ENCODE peak calls at places on chromosomes 3 and 15, in four cellular contexts. One of them, this sample, is unnamed.

GRCh38 chr3:45841701-45842491 is at the start of gene LZTFL1:
- DNase-seq in SK-N-SH: peak
- DNase-seq in H1: peak
- DNase-seq in HepG2: peak
- DNase-seq in this sample: peak

GRCh38 chr3:42013652-42014442 is 51.9 kb upstream of the ULK4 start:
- DNase-seq in HepG2: no peak
- DNase-seq in H1: no peak
- DNase-seq in SK-N-SH: peak
- DNase-seq in this sample: no peak

GRCh38 chr3:43162573-43163084 is 56.8 kb upstream of the POMGNT2 start:
- DNase-seq in HepG2: no peak
- DNase-seq in SK-N-SH: no peak
- DNase-seq in H1: no peak
- DNase-seq in this sample: no peak

GRCh38 chr3:8518138-8518537 is 16.5 kb downstream of the LMCD1 start:
- DNase-seq in H1: no peak
- DNase-seq in HepG2: no peak
- DNase-seq in SK-N-SH: no peak
- DNase-seq in this sample: no peak

GRCh38 chr3:105516972-105517371 is 150.3 kb downstream of the ALCAM start:
- DNase-seq in HepG2: no peak
- DNase-seq in H1: no peak
- DNase-seq in SK-N-SH: no peak
- DNase-seq in this sample: no peak

GRCh38 chr15:73914145-73914544 is 12.1 kb upstream of the LOXL1 start:
- DNase-seq in HepG2: no peak
- DNase-seq in H1: no peak
- DNase-seq in SK-N-SH: no peak
- DNase-seq in this sample: no peak

GRCh38 chr3:136351905-136352304 is 101.8 kb downstream of the PCCB start:
- DNase-seq in SK-N-SH: no peak
- DNase-seq in HepG2: no peak
- DNase-seq in H1: no peak
- DNase-seq in this sample: no peak

GRCh38 chr3:169227911-169228310 is 435.6 kb downstream of the MECOM start:
- DNase-seq in H1: no peak
- DNase-seq in HepG2: no peak
- DNase-seq in SK-N-SH: no peak
- DNase-seq in this sample: peak

GRCh38 chr15:29570121-29570930 is 251.9 kb downstream of the TJP1 start:
- DNase-seq in H1: no peak
- DNase-seq in SK-N-SH: peak
- DNase-seq in HepG2: no peak
- DNase-seq in this sample: no peak

GRCh38 chr3:195015021-195015420 is 255.9 kb downstream of the XXYLT1 start:
- DNase-seq in H1: no peak
- DNase-seq in HepG2: no peak
- DNase-seq in SK-N-SH: no peak
- DNase-seq in this sample: no peak

GRCh38 chr3:111915905-111916304 is 56.8 kb downstream of the PHLDB2 start:
- DNase-seq in SK-N-SH: no peak
- DNase-seq in H1: no peak
- DNase-seq in HepG2: no peak
- DNase-seq in this sample: no peak

GRCh38 chr3:42476225-42477160 is 25.9 kb upstream of the VIPR1 start:
- DNase-seq in SK-N-SH: peak
- DNase-seq in H1: no peak
- DNase-seq in HepG2: no peak
- DNase-seq in this sample: no peak

GRCh38 chr3:127613406-127613805 is 15.2 kb downstream of the MCM2 start:
- DNase-seq in SK-N-SH: no peak
- DNase-seq in H1: no peak
- DNase-seq in HepG2: no peak
- DNase-seq in this sample: no peak

GRCh38 chr15:71705151-71705550 is 105.2 kb upstream of the NR2E3 start:
- DNase-seq in SK-N-SH: no peak
- DNase-seq in HepG2: no peak
- DNase-seq in H1: peak
- DNase-seq in this sample: no peak

GRCh38 chr3:32757618-32758374 is 60.0 kb upstream of the TRIM71 start:
- DNase-seq in H1: no peak
- DNase-seq in SK-N-SH: no peak
- DNase-seq in HepG2: peak
- DNase-seq in this sample: no peak

GRCh38 chr3:16724487-16724886 is 119.3 kb upstream of the DAZL start:
- DNase-seq in H1: no peak
- DNase-seq in HepG2: no peak
- DNase-seq in SK-N-SH: no peak
- DNase-seq in this sample: no peak

GRCh38 chr3:80244390-80244789 is 476.6 kb upstream of the ROBO1 start:
- DNase-seq in H1: no peak
- DNase-seq in SK-N-SH: no peak
- DNase-seq in HepG2: no peak
- DNase-seq in this sample: no peak

GRCh38 chr3:36381311-36381956 is 1.1 kb downstream of the STAC start:
- DNase-seq in H1: no peak
- DNase-seq in HepG2: no peak
- DNase-seq in SK-N-SH: peak
- DNase-seq in this sample: no peak

GRCh38 chr3:66665021-66665695 is 164.3 kb upstream of the LRIG1 start:
- DNase-seq in H1: no peak
- DNase-seq in HepG2: no peak
- DNase-seq in SK-N-SH: no peak
- DNase-seq in this sample: no peak

GRCh38 chr3:49673131-49673714 is 928 bp upstream of the APEH start:
- DNase-seq in HepG2: peak
- DNase-seq in SK-N-SH: no peak
- DNase-seq in H1: no peak
- DNase-seq in this sample: no peak

DNA sequence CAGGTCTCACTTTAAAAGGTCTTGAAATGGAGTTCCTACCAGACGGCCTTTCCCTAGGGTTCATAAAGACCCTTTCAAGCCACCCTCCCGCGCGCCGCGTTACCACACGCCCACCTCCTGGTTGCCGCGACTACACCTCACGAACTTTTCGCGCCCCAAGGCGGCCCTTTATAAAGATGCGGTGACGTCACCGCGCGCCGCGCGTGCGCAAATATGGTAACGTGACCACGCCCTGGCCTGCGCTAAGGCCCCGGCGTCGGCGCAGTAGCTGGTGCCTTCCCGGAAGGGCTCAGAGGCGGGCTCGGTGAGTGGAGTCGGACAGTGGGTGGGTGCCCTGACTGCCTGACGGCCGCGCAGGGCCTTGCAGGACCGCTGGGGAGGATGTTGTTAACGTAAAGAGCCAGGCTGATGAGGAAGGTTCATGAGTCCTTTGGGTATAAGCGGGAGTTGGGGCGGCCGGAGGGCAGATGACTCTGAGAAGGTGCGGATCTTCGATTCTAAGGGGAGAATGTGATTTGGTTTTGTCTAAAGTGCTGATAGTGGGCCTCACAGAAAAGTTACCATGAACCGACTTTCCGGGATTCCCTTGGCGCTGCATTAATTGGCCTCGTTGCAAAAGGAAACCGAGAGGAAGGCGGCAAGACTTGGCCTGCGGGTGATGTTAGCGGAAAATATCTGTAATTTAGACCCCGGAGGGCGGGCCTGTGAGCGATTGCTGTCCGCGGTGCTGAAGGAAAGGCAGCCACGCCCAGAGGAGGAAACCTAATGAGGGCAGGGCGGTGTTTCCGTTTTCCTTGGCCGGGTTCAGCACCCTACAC is 54.4 kb downstream of the FEZF2 start:
- DNase-seq in HepG2: peak
- DNase-seq in H1: peak
- DNase-seq in SK-N-SH: peak
- DNase-seq in this sample: no peak
- H2AFZ ChIP-seq in HepG2: no peak
- H2AFZ ChIP-seq in H1: peak
- H2AFZ ChIP-seq in SK-N-SH: peak
- H2AFZ ChIP-seq in this sample: no peak

DNA sequence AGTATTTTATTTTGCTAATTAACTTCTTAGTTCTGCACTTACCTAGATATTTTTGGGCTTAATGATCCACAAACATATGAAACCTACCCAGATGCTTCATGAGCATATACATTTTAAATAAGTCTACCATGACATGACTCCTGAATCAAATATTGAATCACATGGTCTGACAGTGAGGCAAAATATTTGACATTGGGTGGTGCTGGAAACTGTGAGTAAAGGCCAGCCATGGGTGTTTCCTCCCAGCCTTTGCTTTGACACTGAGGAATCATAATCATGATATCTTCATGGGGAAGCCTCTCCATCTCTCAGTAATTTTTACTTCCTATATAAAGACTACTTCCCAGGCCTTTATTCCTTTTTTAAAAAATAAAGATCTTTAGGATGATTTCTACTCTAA is 22.8 kb upstream of the SSR3 start:
- DNase-seq in SK-N-SH: no peak
- DNase-seq in HepG2: no peak
- DNase-seq in H1: no peak
- DNase-seq in this sample: no peak
- TF ChIP-seq POLR2AphosphoS5 in SK-N-SH: no peak
- TF ChIP-seq POLR2AphosphoS5 in HepG2: no peak
- TF ChIP-seq POLR2AphosphoS5 in H1: no peak
- TF ChIP-seq POLR2AphosphoS5 in this sample: no peak

GRCh38 chr3:172094621-172095557 is 55.5 kb downstream of the FNDC3B start:
- DNase-seq in H1: no peak
- DNase-seq in HepG2: no peak
- DNase-seq in SK-N-SH: peak
- DNase-seq in this sample: peak
- TF ChIP-seq TCF12 in H1: no peak
- TF ChIP-seq TCF12 in HepG2: no peak
- TF ChIP-seq TCF12 in SK-N-SH: no peak
- TF ChIP-seq TCF12 in this sample: no peak

GRCh38 chr3:190031887-190032752 is 88.6 kb downstream of the P3H2 start:
- DNase-seq in H1: no peak
- DNase-seq in HepG2: no peak
- DNase-seq in SK-N-SH: no peak
- DNase-seq in this sample: no peak
- H2AFZ ChIP-seq in H1: no peak
- H2AFZ ChIP-seq in HepG2: no peak
- H2AFZ ChIP-seq in SK-N-SH: no peak
- H2AFZ ChIP-seq in this sample: no peak

GRCh38 chr3:61847784-61848462 is 286.6 kb downstream of the PTPRG start:
- DNase-seq in SK-N-SH: no peak
- DNase-seq in HepG2: peak
- DNase-seq in H1: no peak
- DNase-seq in this sample: no peak
- TF ChIP-seq POLR2AphosphoS5 in SK-N-SH: no peak
- TF ChIP-seq POLR2AphosphoS5 in HepG2: no peak
- TF ChIP-seq POLR2AphosphoS5 in H1: peak
- TF ChIP-seq POLR2AphosphoS5 in this sample: no peak

DNA sequence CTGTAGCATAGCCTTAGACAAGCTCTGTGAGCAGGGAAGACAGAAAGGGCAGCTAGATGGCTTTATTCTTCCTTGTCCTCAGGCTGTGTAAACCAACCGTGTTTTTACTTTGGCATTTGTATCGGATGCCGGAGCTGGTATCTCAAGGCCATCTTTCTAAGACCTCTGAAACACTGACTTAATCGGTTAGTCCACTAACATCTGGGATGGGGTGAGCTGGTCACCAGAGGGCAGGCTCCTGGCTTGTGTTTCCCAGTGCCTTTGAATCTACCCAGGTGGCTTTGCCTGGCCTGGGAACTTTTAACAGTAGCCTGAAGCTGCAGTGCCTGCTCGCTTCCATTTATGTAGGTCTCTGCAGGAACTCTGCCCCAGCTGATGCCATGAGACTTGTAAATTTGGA is 252.7 kb downstream of the NR1D2 start:
- DNase-seq in SK-N-SH: peak
- DNase-seq in H1: peak
- DNase-seq in HepG2: peak
- DNase-seq in this sample: no peak
- TF ChIP-seq TCF12 in SK-N-SH: peak
- TF ChIP-seq TCF12 in H1: no peak
- TF ChIP-seq TCF12 in HepG2: no peak
- TF ChIP-seq TCF12 in this sample: no peak

GRCh38 chr15:89575656-89576416 is 567 bp downstream of the TICRR start:
- DNase-seq in HepG2: no peak
- DNase-seq in H1: no peak
- DNase-seq in SK-N-SH: no peak
- DNase-seq in this sample: no peak
- H2AFZ ChIP-seq in HepG2: peak
- H2AFZ ChIP-seq in H1: peak
- H2AFZ ChIP-seq in SK-N-SH: peak
- H2AFZ ChIP-seq in this sample: peak

GRCh38 chr15:65821070-65821469 is 29.0 kb upstream of the DENND4A start:
- DNase-seq in SK-N-SH: no peak
- DNase-seq in HepG2: no peak
- DNase-seq in H1: no peak
- DNase-seq in this sample: no peak

GRCh38 chr15:65816441-65816840 is 24.3 kb upstream of the DENND4A start:
- DNase-seq in H1: no peak
- DNase-seq in SK-N-SH: no peak
- DNase-seq in HepG2: no peak
- DNase-seq in this sample: no peak

GRCh38 chr15:65818927-65819562 is 27.0 kb upstream of the DENND4A start:
- DNase-seq in HepG2: no peak
- DNase-seq in SK-N-SH: no peak
- DNase-seq in H1: no peak
- DNase-seq in this sample: peak

GRCh38 chr15:65824031-65824743 is 32.1 kb upstream of the DENND4A start:
- DNase-seq in HepG2: peak
- DNase-seq in SK-N-SH: peak
- DNase-seq in H1: no peak
- DNase-seq in this sample: no peak

GRCh38 chr15:65819563-65819960 is 27.5 kb upstream of the DENND4A start:
- DNase-seq in SK-N-SH: no peak
- DNase-seq in HepG2: peak
- DNase-seq in H1: no peak
- DNase-seq in this sample: no peak
- TF ChIP-seq POLR2AphosphoS5 in SK-N-SH: no peak
- TF ChIP-seq POLR2AphosphoS5 in HepG2: no peak
- TF ChIP-seq POLR2AphosphoS5 in H1: no peak
- TF ChIP-seq POLR2AphosphoS5 in this sample: no peak

DNA sequence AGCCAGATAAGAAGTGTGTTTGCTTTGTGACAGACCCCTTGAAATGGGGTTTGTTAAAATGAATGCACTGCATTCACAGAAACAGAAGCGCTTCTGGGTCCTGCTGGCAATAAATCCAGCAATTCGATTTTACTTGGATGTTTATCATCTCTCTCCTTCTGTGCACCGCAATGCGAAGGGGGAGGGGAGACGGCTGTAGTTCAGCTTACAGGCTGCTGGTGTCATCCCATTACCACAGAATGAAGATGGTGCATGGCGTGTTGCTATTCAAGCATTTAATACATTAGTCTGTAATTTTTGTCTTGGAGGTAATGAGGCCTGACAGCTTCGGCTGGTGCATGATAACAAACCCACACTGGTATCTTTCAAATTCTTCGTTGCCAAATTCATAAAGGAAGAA is 418.1 kb downstream of the OTOL1 start:
- DNase-seq in SK-N-SH: peak
- DNase-seq in HepG2: peak
- DNase-seq in H1: peak
- DNase-seq in this sample: no peak
- TF ChIP-seq TCF12 in SK-N-SH: peak
- TF ChIP-seq TCF12 in HepG2: no peak
- TF ChIP-seq TCF12 in H1: no peak
- TF ChIP-seq TCF12 in this sample: no peak

This sample was measured in GM12878.